ENCODE peak calls at places on chromosomes 7 and 10, in five cellular contexts. R is neuronal stem cell, B is IMR-90, I is neural progenitor cell, G is Karpas-422. A is an unnamed sample.
A peak's percentile ranks its signal among the peaks of the same experiment; 100 is the strongest.

GRCh38 chr10:34305189-34305588 is 509.9 kb downstream of the PARD3 start:
- DNase-seq in G (peak; percentile 62), I (peak; percentile 71), B (no peak), R (no peak), A (no peak)

GRCh38 chr7:135169141-135169935 is 1.2 kb downstream of the CYREN start:
- DNase-seq in I (peak; percentile 46), R (peak; percentile 6), B (peak; percentile 59), G (peak; percentile 84), A (peak; percentile 54)

GRCh38 chr7:139714163-139714901 is 63.5 kb downstream of the HIPK2 start:
- DNase-seq in G (no peak), I (peak; percentile 26), R (no peak), B (no peak), A (no peak)

GRCh38 chr10:59682986-59683937 is 26.4 kb downstream of the SLC16A9 start:
- DNase-seq in B (no peak), R (no peak), I (no peak), G (no peak), A (peak; percentile 12)

GRCh38 chr10:95176101-95176500 is 17.9 kb upstream of the ACSM6 start:
- DNase-seq in R (no peak), G (no peak), B (no peak), I (no peak), A (no peak)

GRCh38 chr7:157436763-157437480 is 100.1 kb downstream of the DNAJB6 start:
- DNase-seq in R (no peak), G (no peak), I (no peak), B (no peak), A (no peak)

GRCh38 chr10:110005716-110006115 is 2.1 kb upstream of the ADD3 start:
- DNase-seq in G (no peak), B (peak; percentile 88), I (peak; percentile 56), R (no peak), A (peak; percentile 67)

GRCh38 chr7:96901822-96902412 is 103.4 kb upstream of the DLX6 start:
- DNase-seq in I (no peak), G (no peak), B (no peak), R (no peak), A (no peak)

GRCh38 chr10:676178-676577 is 13.3 kb downstream of the DIP2C start:
- DNase-seq in I (no peak), B (no peak), G (no peak), R (no peak), A (no peak)

GRCh38 chr10:47369251-47369894 is 14.7 kb downstream of the ZNF488 start:
- DNase-seq in B (no peak), G (no peak), R (no peak), I (no peak), A (no peak)

GRCh38 chr10:6956562-6956961 is 376.5 kb upstream of the PRKCQ start:
- DNase-seq in G (no peak), R (no peak), I (no peak), B (no peak), A (no peak)

GRCh38 chr10:67804395-67804678 is 33.7 kb downstream of the DNAJC12 start:
- DNase-seq in B (no peak), I (no peak), R (no peak), G (no peak), A (no peak)

GRCh38 chr7:148607151-148607661 is 16.6 kb downstream of the C7orf33 start:
- DNase-seq in I (peak; percentile 51), G (no peak), B (no peak), R (no peak), A (no peak)

GRCh38 chr7:127872122-127872521 is 159.1 kb downstream of the LRRC4 start:
- DNase-seq in R (no peak), G (no peak), B (no peak), I (no peak), A (no peak)

GRCh38 chr7:28922618-28923331 is 35.4 kb downstream of the TRIL start:
- DNase-seq in R (peak; percentile 91), G (peak; percentile 91), I (peak; percentile 96), B (peak; percentile 75), A (peak; percentile 41)

GRCh38 chr10:121597504-121598241 is 571 bp downstream of the FGFR2 start:
- DNase-seq in I (peak; percentile 65), B (no peak), G (no peak), R (peak; percentile 45), A (no peak)

GRCh38 chr10:132062181-132062515 is 3.6 kb upstream of the JAKMIP3 start:
- DNase-seq in R (no peak), B (no peak), G (no peak), I (no peak), A (no peak)

GRCh38 chr10:94403034-94403822 is 887 bp downstream of the TBC1D12 start:
- DNase-seq in I (peak; percentile 79), B (peak; percentile 67), R (peak; percentile 21), G (no peak), A (peak; percentile 67)

GRCh38 chr10:49134327-49134726 is 506 bp upstream of the FAM170B start:
- DNase-seq in B (no peak), G (no peak), R (no peak), I (no peak), A (no peak)

GRCh38 chr7:153370092-153370491 is 610.5 kb downstream of the ACTR3B start:
- DNase-seq in B (no peak), R (no peak), I (peak; percentile 43), G (peak; percentile 41), A (no peak)

GRCh38 chr7:80127412-80128150 is 7.0 kb upstream of the GNAI1 start:
- DNase-seq in I (peak; percentile 89), G (no peak), B (no peak), R (peak; percentile 61), A (no peak)

GRCh38 chr10:100528123-100528884 is 1.4 kb downstream of the NDUFB8 start:
- DNase-seq in G (no peak), I (no peak), B (no peak), R (no peak), A (no peak)
- H3K4me1 ChIP-seq in G (peaks cover 18% of the 10 kb centered on the region), I (peaks cover 15% of the 10 kb centered on the region), B (peaks cover 5% of the 10 kb centered on the region), R (peaks cover 4% of the 10 kb centered on the region), A (peaks cover 13% of the 10 kb centered on the region)

DNA sequence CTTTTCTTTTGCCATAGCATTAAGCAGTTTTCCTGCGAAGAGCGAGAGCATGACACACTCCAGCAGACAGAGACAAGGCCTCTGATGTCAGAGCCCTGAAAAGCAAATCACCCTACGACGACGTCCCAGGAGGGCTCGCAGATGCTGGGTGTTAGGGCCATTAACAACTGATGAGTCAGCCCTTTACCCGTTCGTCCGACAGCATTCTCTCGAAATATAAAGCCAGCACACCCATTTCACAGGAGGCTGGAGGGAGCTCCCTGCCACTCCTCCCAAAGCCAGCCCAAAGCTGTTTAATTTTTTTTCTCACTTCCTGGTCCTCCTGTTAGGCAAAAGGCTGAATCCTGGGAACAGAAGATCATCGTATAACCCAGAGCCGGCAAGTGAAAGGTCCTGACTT is 311.2 kb upstream of the ZMIZ1 start:
- DNase-seq in G (peak; percentile 92), I (no peak), B (peak; percentile 88), R (no peak), A (peak; percentile 94)
- H2AFZ ChIP-seq in G (no peak overlapping the region), I (no peak overlapping the region), B (peak overlapping the region; percentile 78), R (no peak overlapping the region), A (no peak overlapping the region)

DNA sequence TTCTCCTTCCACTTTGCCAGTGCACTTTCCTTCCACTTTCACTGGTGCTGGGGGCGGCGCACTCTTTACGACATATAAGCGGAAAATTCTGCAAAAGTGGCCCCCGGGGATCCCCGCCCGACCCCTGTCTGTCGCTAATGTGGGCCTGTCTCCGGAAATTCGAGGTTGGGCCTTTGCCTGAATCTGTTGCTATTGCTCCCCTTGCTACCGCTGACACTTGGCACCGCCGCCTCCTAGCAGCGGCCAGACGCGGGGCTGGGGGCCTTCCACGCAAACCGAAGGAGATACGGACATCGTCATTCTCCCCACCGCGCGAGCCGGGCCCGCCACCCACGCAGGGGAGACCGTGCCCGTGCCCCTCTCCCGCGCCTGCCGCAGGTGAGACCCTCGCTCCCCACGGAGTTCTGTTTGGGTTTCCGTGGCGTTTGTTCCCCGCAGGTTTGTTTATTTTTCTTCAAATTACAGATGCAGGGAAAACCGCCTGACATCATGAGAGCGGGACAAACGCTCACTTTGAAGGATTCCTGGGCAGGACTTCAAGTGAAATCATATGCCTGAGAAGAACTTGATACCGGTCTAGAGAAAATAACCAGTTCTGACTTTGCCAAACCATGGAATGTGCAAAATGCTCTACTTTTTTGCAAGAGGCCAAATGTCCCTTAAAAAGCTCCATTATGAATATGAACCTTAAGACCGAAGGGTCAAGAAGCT is 5.0 kb downstream of the TWIST1 start:
- DNase-seq in I (peak; percentile 63), G (no peak), B (peak; percentile 57), R (peak; percentile 38), A (peak; percentile 86)
- H3K9ac ChIP-seq in I (no peak overlapping the region), G (no peak overlapping the region), B (no peak overlapping the region), R (no peak overlapping the region), A (peak overlapping the region; percentile 38)

GRCh38 chr7:47509571-47509970 is 72.3 kb downstream of the TNS3 start:
- DNase-seq in R (no peak), I (no peak), G (no peak), B (no peak), A (no peak)
- H3K4me1 ChIP-seq in R (peaks cover 36% of the 10 kb centered on the region), I (peaks cover 34% of the 10 kb centered on the region), G (peaks cover 23% of the 10 kb centered on the region), B (peaks cover 29% of the 10 kb centered on the region), A (peaks cover 37% of the 10 kb centered on the region)

A was measured in astrocyte.